ENCODE peak calls at places on chromosomes 5 and 9, in four cellular contexts. One of them, this sample, is unnamed.

GRCh38 chr5:180315762-180316212 is 23.9 kb upstream of the MAPK9 start:
- DNase-seq in heart left ventricle: peak
- DNase-seq in lower lobe of right lung: peak
- DNase-seq in tibial nerve: peak
- DNase-seq in this sample: peak

GRCh38 chr5:1437452-1437851 is 7.8 kb downstream of the SLC6A3 start:
- DNase-seq in tibial nerve: no peak
- DNase-seq in lower lobe of right lung: no peak
- DNase-seq in heart left ventricle: no peak
- DNase-seq in this sample: no peak

GRCh38 chr9:129613520-129614175 is 7.3 kb downstream of the C9orf50 start:
- DNase-seq in tibial nerve: no peak
- DNase-seq in heart left ventricle: no peak
- DNase-seq in lower lobe of right lung: no peak
- DNase-seq in this sample: peak

GRCh38 chr9:86655147-86655546 is 292.2 kb downstream of the GAS1 start:
- DNase-seq in heart left ventricle: no peak
- DNase-seq in tibial nerve: no peak
- DNase-seq in lower lobe of right lung: no peak
- DNase-seq in this sample: no peak

GRCh38 chr9:70113403-70114022 is 69.9 kb downstream of the MAMDC2 start:
- DNase-seq in heart left ventricle: peak
- DNase-seq in tibial nerve: peak
- DNase-seq in lower lobe of right lung: peak
- DNase-seq in this sample: peak

GRCh38 chr9:20618361-20618799 is 3.9 kb downstream of the MLLT3 start:
- DNase-seq in tibial nerve: no peak
- DNase-seq in heart left ventricle: peak
- DNase-seq in lower lobe of right lung: no peak
- DNase-seq in this sample: no peak

GRCh38 chr5:175517824-175518450 is 39.6 kb downstream of the SFXN1 start:
- DNase-seq in heart left ventricle: no peak
- DNase-seq in tibial nerve: no peak
- DNase-seq in lower lobe of right lung: no peak
- DNase-seq in this sample: no peak

GRCh38 chr5:171961117-171961516 is 45.3 kb downstream of the FBXW11 start:
- DNase-seq in tibial nerve: peak
- DNase-seq in lower lobe of right lung: no peak
- DNase-seq in heart left ventricle: no peak
- DNase-seq in this sample: no peak

GRCh38 chr9:78026947-78027346 is 4.7 kb downstream of the GNAQ start:
- DNase-seq in heart left ventricle: no peak
- DNase-seq in tibial nerve: no peak
- DNase-seq in lower lobe of right lung: no peak
- DNase-seq in this sample: no peak

GRCh38 chr5:33850100-33850594 is 41.6 kb downstream of the ADAMTS12 start:
- DNase-seq in tibial nerve: no peak
- DNase-seq in heart left ventricle: no peak
- DNase-seq in lower lobe of right lung: no peak
- DNase-seq in this sample: no peak

GRCh38 chr5:145752534-145752933 is 82.6 kb downstream of the PRELID2 start:
- DNase-seq in heart left ventricle: no peak
- DNase-seq in tibial nerve: no peak
- DNase-seq in lower lobe of right lung: no peak
- DNase-seq in this sample: no peak

GRCh38 chr9:113219972-113220371 is 1.1 kb downstream of the FKBP15 start:
- DNase-seq in lower lobe of right lung: no peak
- DNase-seq in tibial nerve: no peak
- DNase-seq in heart left ventricle: no peak
- DNase-seq in this sample: no peak

DNA sequence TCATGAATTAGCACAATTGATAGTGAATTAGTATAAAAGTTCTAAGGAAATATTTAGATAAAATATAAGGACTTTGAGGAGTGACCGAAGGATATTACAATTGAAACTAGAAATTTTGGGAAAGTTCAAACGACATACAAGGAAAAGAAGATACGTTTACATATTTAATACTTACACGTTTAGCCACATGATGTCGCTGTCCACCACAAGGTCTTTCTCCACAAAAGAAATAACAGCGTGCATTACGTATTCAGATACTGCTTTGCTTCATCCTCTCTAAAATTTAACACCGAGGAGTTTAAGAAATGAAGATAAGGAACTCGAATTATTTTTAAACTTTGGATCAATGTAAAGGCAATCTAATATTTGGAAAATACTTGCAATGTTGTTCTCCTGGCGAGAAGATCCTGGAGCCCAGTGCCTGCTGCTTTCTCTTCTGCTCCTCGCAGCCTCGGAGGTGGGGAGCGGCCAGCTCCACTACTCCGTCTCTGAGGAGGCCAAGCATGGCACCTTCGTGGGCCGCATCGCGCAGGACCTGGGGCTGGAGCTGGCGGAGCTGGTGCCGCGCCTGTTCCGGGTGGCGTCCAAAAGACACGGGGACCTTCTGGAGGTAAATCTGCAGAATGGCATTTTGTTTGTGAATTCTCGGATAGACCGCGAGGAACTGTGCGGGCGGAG is at the start of gene PCDHA3:
- DNase-seq in tibial nerve: peak
- DNase-seq in lower lobe of right lung: no peak
- DNase-seq in heart left ventricle: no peak
- DNase-seq in this sample: no peak
- TF ChIP-seq CTCF in tibial nerve: peak
- TF ChIP-seq CTCF in lower lobe of right lung: no peak
- TF ChIP-seq CTCF in heart left ventricle: peak
- TF ChIP-seq CTCF in this sample: peak

GRCh38 chr5:133777951-133778350 is 165.6 kb upstream of the FSTL4 start:
- DNase-seq in lower lobe of right lung: no peak
- DNase-seq in heart left ventricle: no peak
- DNase-seq in tibial nerve: no peak
- DNase-seq in this sample: no peak

GRCh38 chr5:133780619-133781280 is 168.4 kb upstream of the FSTL4 start:
- DNase-seq in lower lobe of right lung: no peak
- DNase-seq in heart left ventricle: peak
- DNase-seq in tibial nerve: no peak
- DNase-seq in this sample: no peak

GRCh38 chr5:133781446-133781845 is 169.1 kb upstream of the FSTL4 start:
- DNase-seq in lower lobe of right lung: no peak
- DNase-seq in tibial nerve: no peak
- DNase-seq in heart left ventricle: no peak
- DNase-seq in this sample: no peak

GRCh38 chr5:133778636-133779035 is 166.3 kb upstream of the FSTL4 start:
- DNase-seq in lower lobe of right lung: no peak
- DNase-seq in tibial nerve: no peak
- DNase-seq in heart left ventricle: no peak
- DNase-seq in this sample: no peak

GRCh38 chr5:133779828-133780475 is 167.6 kb upstream of the FSTL4 start:
- DNase-seq in heart left ventricle: no peak
- DNase-seq in lower lobe of right lung: no peak
- DNase-seq in tibial nerve: no peak
- DNase-seq in this sample: no peak
- TF ChIP-seq CTCF in heart left ventricle: no peak
- TF ChIP-seq CTCF in lower lobe of right lung: no peak
- TF ChIP-seq CTCF in tibial nerve: no peak
- TF ChIP-seq CTCF in this sample: no peak

GRCh38 chr9:76887003-76887821 is 18.7 kb downstream of the PRUNE2 start:
- DNase-seq in heart left ventricle: no peak
- DNase-seq in lower lobe of right lung: no peak
- DNase-seq in tibial nerve: no peak
- DNase-seq in this sample: no peak
- TF ChIP-seq CTCF in heart left ventricle: no peak
- TF ChIP-seq CTCF in lower lobe of right lung: no peak
- TF ChIP-seq CTCF in tibial nerve: no peak
- TF ChIP-seq CTCF in this sample: no peak

GRCh38 chr5:177393990-177394389 is 6.5 kb downstream of the PFN3 start:
- DNase-seq in heart left ventricle: no peak
- DNase-seq in tibial nerve: no peak
- DNase-seq in lower lobe of right lung: no peak
- DNase-seq in this sample: no peak

GRCh38 chr5:177396086-177396485 is 4.4 kb downstream of the PFN3 start:
- DNase-seq in heart left ventricle: no peak
- DNase-seq in lower lobe of right lung: no peak
- DNase-seq in tibial nerve: no peak
- DNase-seq in this sample: no peak

GRCh38 chr5:177399903-177400868 is at the start of gene PFN3:
- DNase-seq in tibial nerve: no peak
- DNase-seq in lower lobe of right lung: no peak
- DNase-seq in heart left ventricle: no peak
- DNase-seq in this sample: peak

GRCh38 chr5:177396807-177397206 is 3.7 kb downstream of the PFN3 start:
- DNase-seq in heart left ventricle: no peak
- DNase-seq in tibial nerve: no peak
- DNase-seq in lower lobe of right lung: no peak
- DNase-seq in this sample: no peak

DNA sequence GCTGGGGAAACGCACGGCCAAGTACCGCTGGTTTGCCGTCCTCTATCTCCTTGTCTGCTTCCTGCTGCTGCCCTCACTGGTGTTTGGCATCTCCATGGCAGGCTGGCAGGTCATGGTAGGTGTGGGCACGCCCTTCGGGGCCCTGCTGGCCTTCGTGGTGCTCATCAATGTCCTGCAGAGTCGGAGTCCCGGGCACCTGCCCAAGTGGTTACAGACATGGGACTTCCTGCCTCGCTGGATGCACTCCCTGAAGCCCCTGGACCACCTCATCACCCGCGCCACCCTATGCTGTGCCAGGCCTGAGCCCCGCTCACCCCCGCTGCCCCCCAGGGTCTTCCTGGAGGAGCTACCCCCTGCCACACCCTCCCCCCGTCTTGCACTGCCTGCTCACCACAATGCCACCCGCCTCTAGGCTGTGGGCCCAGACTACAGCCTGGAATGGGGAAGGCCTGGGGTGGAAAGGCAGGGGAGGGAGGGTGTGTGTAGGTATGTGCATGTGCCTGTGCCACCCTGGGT is 2.5 kb downstream of the PFN3 start:
- DNase-seq in lower lobe of right lung: no peak
- DNase-seq in heart left ventricle: no peak
- DNase-seq in tibial nerve: no peak
- DNase-seq in this sample: no peak
- TF ChIP-seq CTCF in lower lobe of right lung: no peak
- TF ChIP-seq CTCF in heart left ventricle: no peak
- TF ChIP-seq CTCF in tibial nerve: no peak
- TF ChIP-seq CTCF in this sample: no peak

GRCh38 chr5:76692274-76692540 is 23.7 kb upstream of the F2R start:
- DNase-seq in heart left ventricle: no peak
- DNase-seq in tibial nerve: no peak
- DNase-seq in lower lobe of right lung: no peak
- DNase-seq in this sample: no peak
- TF ChIP-seq CTCF in heart left ventricle: no peak
- TF ChIP-seq CTCF in tibial nerve: no peak
- TF ChIP-seq CTCF in lower lobe of right lung: no peak
- TF ChIP-seq CTCF in this sample: no peak

GRCh38 chr5:103808464-103809106 is 246.0 kb upstream of the NUDT12 start:
- DNase-seq in heart left ventricle: no peak
- DNase-seq in lower lobe of right lung: no peak
- DNase-seq in tibial nerve: peak
- DNase-seq in this sample: peak
- TF ChIP-seq CTCF in heart left ventricle: peak
- TF ChIP-seq CTCF in lower lobe of right lung: peak
- TF ChIP-seq CTCF in tibial nerve: peak
- TF ChIP-seq CTCF in this sample: peak

DNA sequence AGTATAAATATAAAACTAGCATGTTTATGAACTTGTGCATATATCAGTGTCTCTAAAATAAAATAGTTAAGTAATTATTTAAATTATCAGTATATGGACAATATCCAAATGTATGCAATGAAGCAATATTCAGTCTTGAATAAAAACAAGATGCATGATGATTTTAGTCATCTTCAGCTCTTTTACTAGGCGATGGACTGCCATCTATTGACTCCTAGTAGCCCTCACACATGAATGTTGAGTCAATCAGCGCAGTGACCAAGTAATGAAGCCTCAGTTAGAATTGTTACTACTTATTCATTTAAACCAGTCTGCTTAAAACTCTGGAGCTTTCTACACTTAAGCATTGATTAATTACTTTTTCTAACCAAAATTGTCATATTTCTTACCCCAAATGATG is 92.9 kb upstream of the GRHPR start:
- DNase-seq in tibial nerve: no peak
- DNase-seq in lower lobe of right lung: no peak
- DNase-seq in heart left ventricle: no peak
- DNase-seq in this sample: no peak
- TF ChIP-seq CTCF in tibial nerve: peak
- TF ChIP-seq CTCF in lower lobe of right lung: no peak
- TF ChIP-seq CTCF in heart left ventricle: no peak
- TF ChIP-seq CTCF in this sample: no peak

This sample was measured in glutamatergic neuron.